ENCODE peak calls at places on chromosomes 2 and 18, in nine cellular contexts. K is mammary epithelial cell, L is coronary artery, W is foreskin keratinocyte, H is suprapubic skin, Y is aorta, M is right cardiac atrium, C is astrocyte, N is tibial nerve. V is an unnamed sample.

GRCh38 chr18:43671431-43671830 is 394.1 kb upstream of the SYT4 start:
- DNase-seq in K (peak), L (no peak), W (peak), H (no peak), Y (no peak), M (no peak), C (no peak), N (no peak), V (no peak)

GRCh38 chr2:106868199-106868598 is 17.8 kb downstream of the ST6GAL2 start:
- DNase-seq in K (no peak), L (no peak), W (no peak), H (no peak), Y (no peak), M (no peak), C (no peak), N (no peak), V (no peak)

GRCh38 chr2:138724296-138724695 is 55.9 kb downstream of the NXPH2 start:
- DNase-seq in K (no peak), L (no peak), W (no peak), H (no peak), Y (no peak), M (no peak), C (no peak), N (no peak), V (no peak)

GRCh38 chr2:95278051-95278471 is 3.8 kb downstream of the PROM2 start:
- DNase-seq in K (peak), L (no peak), W (peak), H (peak), Y (peak), M (no peak), C (peak), N (no peak), V (no peak)

GRCh38 chr2:59885536-59885935 is 667.9 kb downstream of the BCL11A start:
- DNase-seq in K (no peak), L (no peak), W (no peak), H (no peak), Y (no peak), M (no peak), C (no peak), N (no peak), V (no peak)

GRCh38 chr2:241051578-241052487 is 50.3 kb downstream of the MTERF4 start:
- DNase-seq in K (no peak), L (no peak), W (no peak), H (peak), Y (peak), M (no peak), C (no peak), N (no peak), V (no peak)

GRCh38 chr2:18788590-18788989 is 199.2 kb upstream of the NT5C1B start:
- DNase-seq in K (no peak), L (no peak), W (no peak), H (no peak), Y (no peak), M (peak), C (peak), N (no peak), V (no peak)

GRCh38 chr2:120874401-120874821 is 138.7 kb downstream of the GLI2 start:
- DNase-seq in K (no peak), L (no peak), W (no peak), H (no peak), Y (peak), M (no peak), C (no peak), N (no peak), V (no peak)

GRCh38 chr2:121699421-121700328 is 37.0 kb downstream of the NIFK start:
- DNase-seq in K (peak), L (no peak), W (peak), H (peak), Y (peak), M (no peak), C (peak), N (no peak), V (no peak)

GRCh38 chr2:189954989-189955388 is 107.5 kb downstream of the MSTN start:
- DNase-seq in K (no peak), L (no peak), W (no peak), H (no peak), Y (no peak), M (no peak), C (no peak), N (no peak), V (no peak)

GRCh38 chr18:47858607-47859006 is 71.9 kb downstream of the SMAD2 start:
- DNase-seq in K (no peak), L (no peak), W (no peak), H (no peak), Y (no peak), M (no peak), C (no peak), N (no peak), V (no peak)

GRCh38 chr2:101500860-101501259 is 25.9 kb upstream of the RFX8 start:
- DNase-seq in K (no peak), L (no peak), W (no peak), H (no peak), Y (no peak), M (no peak), C (no peak), N (no peak), V (no peak)

GRCh38 chr2:226273440-226273839 is 526.2 kb downstream of the IRS1 start:
- DNase-seq in K (no peak), L (no peak), W (no peak), H (no peak), Y (no peak), M (no peak), C (no peak), N (no peak), V (no peak)

GRCh38 chr2:120847700-120848321 is 112.1 kb downstream of the GLI2 start:
- DNase-seq in K (peak), L (no peak), W (peak), H (peak), Y (no peak), M (peak), C (no peak), N (no peak), V (no peak)

GRCh38 chr2:38991899-38992298 is 102.2 kb downstream of the ARHGEF33 start:
- DNase-seq in K (no peak), L (no peak), W (no peak), H (no peak), Y (no peak), M (no peak), C (no peak), N (no peak), V (no peak)

GRCh38 chr2:202311823-202312388 is 46.3 kb downstream of the NOP58 start:
- DNase-seq in K (no peak), L (no peak), W (no peak), H (no peak), Y (no peak), M (no peak), C (no peak), N (no peak), V (no peak)

GRCh38 chr2:4192119-4192518 is 488.7 kb downstream of the DCDC2C start:
- DNase-seq in K (no peak), L (no peak), W (no peak), H (no peak), Y (no peak), M (no peak), C (no peak), N (no peak), V (no peak)

GRCh38 chr2:187658952-187659525 is 104.8 kb upstream of the TFPI start:
- DNase-seq in K (peak), L (no peak), W (peak), H (no peak), Y (no peak), M (no peak), C (peak), N (no peak), V (no peak)

GRCh38 chr2:45138904-45139303 is 129.7 kb upstream of the SIX2 start:
- DNase-seq in K (no peak), L (no peak), W (no peak), H (no peak), Y (no peak), M (no peak), C (no peak), N (no peak), V (no peak)

GRCh38 chr2:195664528-195664927 is 7.5 kb downstream of the SLC39A10 start:
- DNase-seq in K (no peak), L (no peak), W (no peak), H (no peak), Y (no peak), M (no peak), C (no peak), N (no peak), V (no peak)

GRCh38 chr2:177164584-177165052 is 48.0 kb upstream of the HNRNPA3 start:
- DNase-seq in K (peak), L (peak), W (peak), H (peak), Y (peak), M (peak), C (peak), N (peak), V (no peak)

GRCh38 chr2:19038096-19039015 is 320.1 kb downstream of the OSR1 start:
- DNase-seq in K (peak), L (no peak), W (peak), H (no peak), Y (no peak), M (no peak), C (peak), N (no peak), V (no peak)

GRCh38 chr2:161090401-161090800 is 69.8 kb upstream of the TANK start:
- DNase-seq in K (no peak), L (no peak), W (no peak), H (no peak), Y (no peak), M (no peak), C (no peak), N (no peak), V (no peak)

GRCh38 chr2:74553892-74554820 is at the start of the genes DOK1 and LOXL3:
- DNase-seq in K (no peak), L (peak), W (no peak), H (peak), Y (peak), M (peak), C (peak), N (peak), V (no peak)

GRCh38 chr2:156476021-156476420 is 39.8 kb downstream of the GPD2 start:
- DNase-seq in K (no peak), L (no peak), W (no peak), H (no peak), Y (no peak), M (no peak), C (no peak), N (no peak), V (no peak)

GRCh38 chr2:174001107-174001506 is 35.9 kb upstream of the SP3 start:
- DNase-seq in K (no peak), L (no peak), W (no peak), H (no peak), Y (no peak), M (no peak), C (no peak), N (no peak), V (no peak)

GRCh38 chr2:109322646-109323045 is 193.6 kb downstream of the SH3RF3 start:
- DNase-seq in K (no peak), L (no peak), W (no peak), H (no peak), Y (no peak), M (no peak), C (no peak), N (no peak), V (no peak)

GRCh38 chr2:190099890-190100289 is 37.4 kb upstream of the MSTN start:
- DNase-seq in K (no peak), L (no peak), W (no peak), H (no peak), Y (no peak), M (no peak), C (no peak), N (no peak), V (no peak)

GRCh38 chr2:219645631-219646527 is 18.4 kb downstream of the SLC4A3 start:
- DNase-seq in K (peak), L (no peak), W (peak), H (no peak), Y (no peak), M (peak), C (peak), N (no peak), V (peak)

GRCh38 chr2:182685552-182685951 is 30.5 kb upstream of the DNAJC10 start:
- DNase-seq in K (no peak), L (no peak), W (no peak), H (no peak), Y (no peak), M (no peak), C (no peak), N (no peak), V (no peak)

GRCh38 chr2:182682210-182682609 is 33.8 kb upstream of the DNAJC10 start:
- DNase-seq in K (no peak), L (no peak), W (no peak), H (no peak), Y (no peak), M (no peak), C (no peak), N (no peak), V (no peak)

GRCh38 chr2:182680838-182681237 is 35.2 kb upstream of the DNAJC10 start:
- DNase-seq in K (no peak), L (no peak), W (no peak), H (no peak), Y (no peak), M (no peak), C (no peak), N (no peak), V (no peak)
- H3K27ac ChIP-seq in K (no peak), L (no peak), W (no peak), H (no peak), Y (no peak), M (no peak), C (no peak), N (no peak), V (no peak)

GRCh38 chr2:216635701-216636541 is 2.7 kb downstream of the IGFBP2 start:
- DNase-seq in K (peak), L (peak), W (no peak), H (no peak), Y (peak), M (no peak), C (peak), N (no peak), V (no peak)

GRCh38 chr2:216634317-216635148 is 1.3 kb downstream of the IGFBP2 start:
- DNase-seq in K (no peak), L (no peak), W (no peak), H (no peak), Y (no peak), M (no peak), C (no peak), N (no peak), V (no peak)

GRCh38 chr2:216636570-216637450 is 3.6 kb downstream of the IGFBP2 start:
- DNase-seq in K (peak), L (no peak), W (peak), H (no peak), Y (peak), M (no peak), C (peak), N (peak), V (no peak)

GRCh38 chr2:216633616-216634316 is 546 bp downstream of the IGFBP2 start:
- DNase-seq in K (peak), L (no peak), W (no peak), H (no peak), Y (peak), M (no peak), C (no peak), N (no peak), V (no peak)

DNA sequence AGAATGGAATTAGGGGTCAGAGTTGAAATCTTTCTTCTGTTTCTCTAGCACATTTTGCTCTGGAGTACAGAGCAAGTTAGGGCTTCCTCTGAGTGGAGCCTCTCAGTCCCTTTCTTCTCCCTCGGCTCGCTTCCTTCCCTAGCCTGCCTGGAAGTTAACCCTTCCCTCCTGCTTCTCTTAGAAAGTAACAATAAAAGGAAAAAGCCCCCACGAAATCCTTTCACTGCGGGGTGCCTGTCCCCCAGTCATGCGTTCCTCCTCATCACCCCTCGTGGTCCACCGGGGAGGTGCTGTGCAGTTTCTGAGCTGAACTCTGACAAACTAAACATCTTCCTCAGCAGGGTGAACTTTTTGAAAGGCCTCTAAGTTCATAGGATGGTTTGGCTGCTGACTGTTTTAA is 2.0 kb downstream of the IGFBP2 start:
- DNase-seq in K (no peak), L (no peak), W (no peak), H (no peak), Y (no peak), M (no peak), C (no peak), N (no peak), V (no peak)
- H3K27ac ChIP-seq in K (peak), L (peak), W (no peak), H (no peak), Y (peak), M (no peak), C (peak), N (no peak), V (no peak)

GRCh38 chr2:236647621-236648020 is 78.0 kb downstream of the ACKR3 start:
- DNase-seq in K (no peak), L (no peak), W (no peak), H (no peak), Y (no peak), M (no peak), C (no peak), N (no peak), V (no peak)
- H3K27ac ChIP-seq in K (no peak), L (no peak), W (no peak), H (no peak), Y (no peak), M (no peak), C (no peak), N (no peak), V (no peak)

GRCh38 chr2:233355916-233356315 is 1.6 kb downstream of the DGKD start:
- DNase-seq in K (no peak), L (no peak), W (no peak), H (no peak), Y (no peak), M (no peak), C (no peak), N (no peak), V (no peak)
- H3K27ac ChIP-seq in K (no peak), L (no peak), W (no peak), H (no peak), Y (no peak), M (no peak), C (no peak), N (no peak), V (no peak)